ENCODE peak calls at places on chromosomes 12 and 14, in seven cellular contexts. Y is tibial nerve, P is progenitor cell of endocrine pancreas, T is CD14-positive monocyte, V is astrocyte, I is K562, U is fibroblast of lung. X is an unnamed sample.

GRCh38 chr12:46382974-46383653 is 10.5 kb upstream of the SLC38A2 start:
- DNase-seq in Y (peak), P (peak), T (peak), V (peak), I (peak), U (peak), X (peak)

GRCh38 chr12:79407671-79408622 is 282.8 kb downstream of the PAWR start:
- DNase-seq in Y (no peak), P (peak), T (no peak), V (peak), I (peak), U (peak), X (peak)

GRCh38 chr12:58757422-58757821 is 162.9 kb downstream of the LRIG3 start:
- DNase-seq in Y (no peak), P (no peak), T (no peak), V (peak), I (no peak), U (peak), X (no peak)

GRCh38 chr12:70849265-70849960 is 71.1 kb downstream of the PTPRR start:
- DNase-seq in Y (no peak), P (no peak), T (no peak), V (peak), I (peak), U (peak), X (peak)

GRCh38 chr14:93525691-93526451 is 95.1 kb downstream of the UNC79 start:
- DNase-seq in Y (no peak), P (no peak), T (no peak), V (peak), I (no peak), U (no peak), X (no peak)

GRCh38 chr14:46571970-46572369 is 79.6 kb downstream of the RPL10L start:
- DNase-seq in Y (no peak), P (no peak), T (no peak), V (peak), I (no peak), U (no peak), X (peak)

GRCh38 chr12:31315779-31316465 is 10.0 kb downstream of the SINHCAF start:
- DNase-seq in Y (no peak), P (no peak), T (no peak), V (no peak), I (no peak), U (no peak), X (no peak)

GRCh38 chr12:98332626-98333025 is 182.8 kb upstream of the TMPO start:
- DNase-seq in Y (no peak), P (no peak), T (no peak), V (no peak), I (no peak), U (no peak), X (no peak)

GRCh38 chr14:73610692-73611091 is 1.6 kb upstream of the ACOT6 start:
- DNase-seq in Y (no peak), P (no peak), T (no peak), V (no peak), I (no peak), U (peak), X (peak)

GRCh38 chr12:52355181-52355580 is 12.1 kb downstream of the KRT85 start:
- DNase-seq in Y (no peak), P (no peak), T (no peak), V (no peak), I (no peak), U (no peak), X (no peak)

GRCh38 chr14:53408175-53408879 is 255.2 kb upstream of the DDHD1 start:
- DNase-seq in Y (no peak), P (no peak), T (no peak), V (no peak), I (no peak), U (no peak), X (no peak)

GRCh38 chr14:53409289-53409688 is 256.2 kb upstream of the DDHD1 start:
- DNase-seq in Y (no peak), P (no peak), T (no peak), V (no peak), I (no peak), U (no peak), X (no peak)

GRCh38 chr14:53409974-53410373 is 256.9 kb upstream of the DDHD1 start:
- DNase-seq in Y (no peak), P (no peak), T (no peak), V (peak), I (no peak), U (no peak), X (no peak)

GRCh38 chr14:53411110-53411509 is 258.0 kb upstream of the DDHD1 start:
- DNase-seq in Y (no peak), P (no peak), T (no peak), V (peak), I (no peak), U (peak), X (peak)

GRCh38 chr14:53412819-53413664 is 259.9 kb upstream of the DDHD1 start:
- DNase-seq in Y (no peak), P (no peak), T (no peak), V (no peak), I (no peak), U (no peak), X (peak)
- TF ChIP-seq CTCF in Y (no peak), P (peak), T (no peak), V (peak), I (no peak), U (peak), X (peak)

GRCh38 chr14:30210630-30211029 is 283.0 kb upstream of the PRKD1 start:
- DNase-seq in Y (no peak), P (no peak), T (no peak), V (peak), I (no peak), U (peak), X (no peak)

GRCh38 chr14:30211326-30211725 is 283.7 kb upstream of the PRKD1 start:
- DNase-seq in Y (no peak), P (no peak), T (no peak), V (peak), I (no peak), U (no peak), X (no peak)

GRCh38 chr14:30214014-30214413 is 286.4 kb upstream of the PRKD1 start:
- DNase-seq in Y (no peak), P (no peak), T (no peak), V (peak), I (no peak), U (no peak), X (peak)

GRCh38 chr14:30209136-30209535 is 281.5 kb upstream of the PRKD1 start:
- DNase-seq in Y (no peak), P (no peak), T (no peak), V (no peak), I (no peak), U (no peak), X (no peak)

GRCh38 chr14:30214456-30215090 is 286.9 kb upstream of the PRKD1 start:
- DNase-seq in Y (no peak), P (no peak), T (no peak), V (peak), I (peak), U (peak), X (peak)
- TF ChIP-seq CTCF in Y (peak), P (peak), T (no peak), V (peak), I (peak), U (peak), X (peak)

GRCh38 chr12:48074266-48074665 is 31.6 kb downstream of the SENP1 start:
- DNase-seq in Y (no peak), P (no peak), T (no peak), V (no peak), I (no peak), U (no peak), X (no peak)
- TF ChIP-seq CTCF in Y (no peak), P (no peak), T (no peak), V (no peak), I (no peak), U (no peak), X (no peak)

DNA sequence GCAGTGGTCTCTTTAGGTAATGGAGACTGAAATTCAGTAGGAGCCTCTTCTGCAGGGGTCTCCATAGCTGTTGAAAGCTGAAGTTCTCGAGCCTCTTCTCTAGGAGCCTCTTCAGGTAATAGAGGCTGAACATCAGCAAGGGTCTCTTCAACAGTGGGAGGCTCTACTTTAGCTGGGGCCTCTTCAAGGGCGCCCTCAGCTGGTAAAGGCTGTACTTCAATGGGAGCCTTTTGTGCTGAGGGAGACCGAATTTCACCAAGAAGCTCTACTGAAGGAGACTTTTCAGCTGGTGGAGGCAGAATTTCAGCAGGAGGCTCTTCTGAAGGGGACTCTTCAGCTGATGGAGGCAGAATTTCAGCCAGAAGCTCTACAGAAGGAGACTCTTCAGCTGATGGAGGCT is 1.5 kb downstream of the FSCB start:
- DNase-seq in Y (no peak), P (no peak), T (no peak), V (no peak), I (peak), U (no peak), X (no peak)
- TF ChIP-seq CTCF in Y (no peak), P (no peak), T (no peak), V (no peak), I (no peak), U (no peak), X (no peak)

DNA sequence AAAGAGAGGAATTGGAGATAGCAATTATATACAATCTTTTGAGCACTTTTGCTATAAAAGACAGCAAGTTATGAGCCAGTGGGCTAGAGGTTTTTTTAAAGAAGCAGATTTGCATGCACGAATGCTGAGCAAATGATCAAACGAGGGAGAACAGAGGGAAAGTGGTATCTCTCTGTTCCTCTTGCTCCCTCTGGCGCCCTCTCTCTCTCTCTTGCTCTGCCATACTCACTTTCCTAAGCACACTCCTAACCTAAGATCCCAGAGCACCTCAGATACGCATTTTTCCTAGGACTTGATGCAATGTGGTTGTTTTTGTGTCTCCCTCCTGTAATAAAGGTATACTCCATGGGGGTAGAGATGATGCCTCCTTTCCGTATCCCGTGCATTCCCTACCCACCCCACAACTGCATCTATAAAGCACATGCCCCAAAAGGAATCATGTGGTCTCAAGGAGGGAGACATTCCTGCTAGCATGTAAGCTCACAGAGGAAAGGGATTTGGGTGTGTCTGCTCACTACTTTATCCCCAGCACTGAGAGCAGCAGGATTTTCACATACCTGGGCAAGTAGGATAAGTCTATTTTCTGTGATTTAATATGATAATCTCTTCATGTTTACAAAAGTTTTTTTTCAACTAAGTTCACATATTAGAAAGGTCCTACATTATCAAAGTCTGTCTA is 270.2 kb downstream of the SSPN start:
- DNase-seq in Y (no peak), P (no peak), T (no peak), V (peak), I (peak), U (peak), X (peak)
- TF ChIP-seq CTCF in Y (no peak), P (peak), T (no peak), V (no peak), I (peak), U (no peak), X (peak)

GRCh38 chr12:122116707-122117535 is 38.4 kb downstream of the MLXIP start:
- DNase-seq in Y (no peak), P (no peak), T (no peak), V (no peak), I (no peak), U (no peak), X (no peak)

GRCh38 chr12:122106891-122107660 is 28.5 kb downstream of the MLXIP start:
- DNase-seq in Y (no peak), P (no peak), T (no peak), V (peak), I (no peak), U (peak), X (peak)

DNA sequence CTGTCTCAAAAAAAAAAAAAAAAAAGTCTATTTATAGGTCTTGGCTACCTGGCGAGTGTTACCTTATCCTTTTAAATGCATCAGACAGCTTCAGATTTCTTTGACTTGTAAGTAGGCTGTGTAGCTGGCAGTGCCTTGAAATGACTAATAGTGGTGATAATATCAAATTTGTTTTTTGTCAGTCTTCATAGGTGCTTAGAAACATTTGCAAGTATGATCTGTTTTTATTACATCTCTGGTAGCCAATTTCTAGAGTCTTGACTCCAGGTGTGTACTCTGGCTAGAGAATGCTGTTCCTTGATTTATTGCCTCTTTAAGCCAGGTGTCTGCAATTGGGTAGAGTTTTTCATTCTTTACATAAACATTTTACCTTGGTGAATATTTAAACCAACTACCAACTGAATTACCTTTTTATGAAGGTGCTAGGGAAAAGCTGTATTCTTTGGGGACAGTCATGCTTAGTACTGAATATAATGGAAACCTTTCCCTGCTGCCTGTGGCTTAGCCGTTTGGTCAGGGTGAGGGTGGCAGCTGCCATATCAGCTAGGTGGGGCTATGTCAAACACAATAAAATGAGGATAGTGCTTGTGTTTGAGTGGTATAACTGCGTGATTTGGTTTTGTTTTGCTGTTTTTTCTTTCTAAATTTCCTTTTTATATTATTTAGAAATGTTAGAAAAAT is 32.7 kb downstream of the MLXIP start:
- DNase-seq in Y (no peak), P (no peak), T (no peak), V (no peak), I (no peak), U (no peak), X (no peak)
- TF ChIP-seq CTCF in Y (no peak), P (no peak), T (no peak), V (no peak), I (no peak), U (no peak), X (no peak)

DNA sequence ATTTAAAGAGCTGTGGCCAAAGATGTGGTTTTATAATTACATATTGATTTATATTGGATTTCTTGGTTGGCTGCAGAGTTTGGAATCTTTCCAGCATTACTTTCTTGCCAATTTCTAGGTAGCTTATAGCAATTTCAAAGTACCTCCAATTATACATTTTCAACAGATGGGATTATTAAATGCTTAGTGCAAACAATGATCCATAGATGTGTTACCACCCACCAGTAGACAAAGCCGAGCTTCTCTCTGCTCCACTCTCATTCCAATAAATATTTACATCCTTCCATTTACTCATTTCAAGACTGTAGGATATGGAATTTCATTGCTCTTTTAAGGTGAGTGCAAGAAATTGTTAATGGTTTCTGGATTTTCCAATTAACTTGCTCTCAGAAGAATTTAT is 21.6 kb upstream of the TMCC3 start:
- DNase-seq in Y (no peak), P (no peak), T (no peak), V (no peak), I (no peak), U (no peak), X (no peak)
- TF ChIP-seq CTCF in Y (no peak), P (no peak), T (no peak), V (no peak), I (no peak), U (no peak), X (no peak)

DNA sequence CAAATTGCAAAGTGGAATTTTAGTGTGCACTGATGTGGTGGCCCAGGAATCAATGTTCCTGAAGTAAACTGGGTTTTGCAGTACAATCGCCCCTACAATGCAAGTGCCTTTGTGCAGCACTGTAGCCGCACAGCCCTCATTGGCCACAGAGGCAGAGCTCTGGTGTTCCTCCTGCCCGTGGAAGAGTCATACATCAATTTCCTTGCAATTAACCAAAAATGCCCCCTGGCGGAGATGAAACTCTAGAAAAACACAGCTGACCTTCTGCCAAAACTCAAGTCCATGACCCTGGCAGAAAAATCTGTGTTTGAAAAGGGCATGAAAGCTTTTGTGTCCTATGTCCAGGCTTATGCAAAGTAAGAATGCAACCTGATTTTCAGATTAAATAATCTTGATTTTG is 117.9 kb upstream of the PRB2 start:
- DNase-seq in Y (no peak), P (no peak), T (no peak), V (no peak), I (peak), U (no peak), X (no peak)
- TF ChIP-seq CTCF in Y (no peak), P (no peak), T (no peak), V (no peak), I (peak), U (peak), X (peak)

GRCh38 chr12:26929590-26929989 is 8.2 kb downstream of the INTS13 start:
- DNase-seq in Y (no peak), P (no peak), T (no peak), V (no peak), I (no peak), U (no peak), X (no peak)

DNA sequence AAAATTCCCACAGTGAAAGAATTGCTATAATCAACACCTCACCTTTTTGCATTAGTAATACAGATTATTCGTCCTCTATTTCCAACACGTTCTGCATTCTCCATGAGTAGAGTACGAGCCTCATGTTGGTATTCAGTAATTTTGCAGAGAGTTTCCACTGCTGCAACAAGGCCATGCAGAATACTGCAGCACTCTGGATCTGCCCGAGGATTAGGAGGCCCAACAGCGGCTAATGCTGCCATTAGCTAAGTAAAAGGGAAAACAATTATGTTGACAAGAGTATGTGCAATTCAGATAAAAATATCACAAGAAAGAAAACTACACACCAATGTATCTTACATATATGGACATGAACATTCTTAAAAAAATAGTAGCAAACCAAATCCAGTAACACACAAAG is 9.1 kb downstream of the INTS13 start:
- DNase-seq in Y (no peak), P (no peak), T (no peak), V (no peak), I (no peak), U (no peak), X (no peak)
- TF ChIP-seq CTCF in Y (no peak), P (no peak), T (no peak), V (no peak), I (no peak), U (no peak), X (no peak)

X was measured in cardiac muscle cell.